ENCODE peak calls at places on chromosomes 7 and 10, in ten cellular contexts. D is amniotic stem cell; W is activated CD4-positive, alpha-beta T cell treated with anti-CD3 and anti-CD28 coated beads, Interleukin-2, amount 50 U/mL, for 1 hour; M is mesenchymal stem cell; U is endothelial cell; S is GM06990; Z is sciatic nerve; I is M059J; O is HS-27A; L is stimulated activated CD8-positive, alpha-beta memory T cell treated with anti-CD3 and anti-CD28 coated beads, Interleukin-4, amount 100 ng/mL, for 4 hours. E is an unnamed sample.
A peak's percentile ranks its signal among the peaks of the same experiment; 100 is the strongest.

GRCh38 chr10:28147706-28148105 is 148.8 kb upstream of the ODAD2 start:
- DNase-seq in W (no peak), O (no peak), U (no peak), Z (no peak), I (no peak), M (no peak), D (no peak), L (no peak), S (no peak), E (no peak)

GRCh38 chr7:137957887-137958286 is 44.0 kb downstream of the CREB3L2 start:
- DNase-seq in S (no peak), O (no peak), L (no peak), D (no peak), I (peak; percentile 74), Z (no peak), W (no peak), U (no peak), M (peak; percentile 80), E (no peak)

GRCh38 chr7:107118109-107118900 is 50.5 kb upstream of the HBP1 start:
- DNase-seq in S (no peak), D (no peak), Z (no peak), O (no peak), L (no peak), U (no peak), M (peak; percentile 92), I (no peak), W (no peak), E (peak; percentile 1)

GRCh38 chr7:47087866-47088265 is 494.0 kb downstream of the TNS3 start:
- DNase-seq in D (no peak), L (no peak), S (no peak), I (peak; percentile 57), U (no peak), O (no peak), W (no peak), Z (no peak), M (no peak), E (peak; percentile 80)

GRCh38 chr7:82105463-82105862 is 335.6 kb upstream of the HGF start:
- DNase-seq in I (peak; percentile 75), Z (no peak), O (peak; percentile 52), M (peak; percentile 86), U (no peak), L (no peak), S (no peak), D (peak; percentile 59), W (no peak), E (no peak)

GRCh38 chr10:110399163-110400094 is 94.7 kb upstream of the SMNDC1 start:
- DNase-seq in O (peak; percentile 90), I (peak; percentile 98), S (no peak), W (no peak), M (peak; percentile 91), L (no peak), U (no peak), D (peak; percentile 89), Z (no peak), E (peak; percentile 94)

GRCh38 chr10:123381271-123381670 is 227.1 kb downstream of the BUB3 start:
- DNase-seq in Z (no peak), L (no peak), O (peak; percentile 5), I (peak; percentile 56), M (no peak), U (no peak), S (no peak), W (no peak), D (no peak), E (no peak)

GRCh38 chr7:10237306-10237705 is 736.4 kb upstream of the PHF14 start:
- DNase-seq in U (no peak), D (no peak), Z (no peak), M (peak; percentile 94), I (peak; percentile 1), L (no peak), S (no peak), W (no peak), O (no peak), E (peak; percentile 4)

GRCh38 chr7:92205987-92206386 is 27.0 kb upstream of the LRRD1 start:
- DNase-seq in L (no peak), W (no peak), O (no peak), M (no peak), S (no peak), U (no peak), D (no peak), I (no peak), Z (no peak), E (no peak)